ENCODE peak calls at places on chromosomes 3 and 15, in nine cellular contexts. X is epithelial cell of prostate, Z is HTR-8/SVneo, M is M059J, G is hypothalamus, I is DMS 273 treated with DMSO at 0.1 percent for 48 hours, E is NCI-H748 treated with DMSO at 0.1 percent for 48 hours, J is EL, N is cardiac septum. P is an unnamed sample.

GRCh38 chr3:99332726-99333125 is 305.7 kb upstream of the COL8A1 start:
- DNase-seq in X (no peak), Z (no peak), M (peak), G (no peak), I (no peak), E (no peak), J (peak), N (no peak), P (no peak)

GRCh38 chr3:147654827-147655226 is 245.7 kb downstream of the ZIC1 start:
- DNase-seq in X (no peak), Z (no peak), M (peak), G (no peak), I (no peak), E (no peak), J (peak), N (no peak), P (no peak)

GRCh38 chr15:94610069-94610863 is 378.9 kb downstream of the MCTP2 start:
- DNase-seq in X (no peak), Z (no peak), M (no peak), G (no peak), I (no peak), E (no peak), J (no peak), N (no peak), P (no peak)

GRCh38 chr3:167872941-167873340 is 137.4 kb downstream of the SERPINI1 start:
- DNase-seq in X (no peak), Z (no peak), M (no peak), G (no peak), I (no peak), E (no peak), J (no peak), N (no peak), P (no peak)

GRCh38 chr3:60177726-60178125 is 1073.5 kb downstream of the FHIT start:
- DNase-seq in X (no peak), Z (no peak), M (no peak), G (no peak), I (no peak), E (no peak), J (no peak), N (no peak), P (no peak)

GRCh38 chr3:113231391-113231790 is 20.0 kb downstream of the BOC start:
- DNase-seq in X (peak), Z (no peak), M (peak), G (no peak), I (no peak), E (no peak), J (peak), N (no peak), P (no peak)

GRCh38 chr3:126925411-126926171 is 57.3 kb upstream of the PLXNA1 start:
- DNase-seq in X (no peak), Z (no peak), M (no peak), G (no peak), I (no peak), E (no peak), J (no peak), N (no peak), P (no peak)

GRCh38 chr15:69289312-69290146 is 9.2 kb upstream of the PAQR5 start:
- DNase-seq in X (no peak), Z (no peak), M (no peak), G (no peak), I (no peak), E (no peak), J (no peak), N (no peak), P (no peak)

GRCh38 chr3:124132813-124133212 is 140.9 kb upstream of the ROPN1 start:
- DNase-seq in X (no peak), Z (no peak), M (no peak), G (no peak), I (no peak), E (no peak), J (no peak), N (no peak), P (no peak)

GRCh38 chr3:63086190-63086589 is 191.9 kb upstream of the SYNPR start:
- DNase-seq in X (no peak), Z (no peak), M (no peak), G (no peak), I (no peak), E (no peak), J (no peak), N (no peak), P (no peak)

GRCh38 chr3:76203578-76203977 is 418.2 kb upstream of the ZNF717 start:
- DNase-seq in X (no peak), Z (peak), M (peak), G (no peak), I (no peak), E (no peak), J (no peak), N (no peak), P (no peak)

GRCh38 chr15:47870956-47871625 is 153.8 kb downstream of the SEMA6D start:
- DNase-seq in X (no peak), Z (peak), M (peak), G (no peak), I (peak), E (no peak), J (peak), N (no peak), P (no peak)

GRCh38 chr3:148546959-148547358 is 150.7 kb upstream of the AGTR1 start:
- DNase-seq in X (no peak), Z (no peak), M (no peak), G (no peak), I (no peak), E (no peak), J (no peak), N (no peak), P (no peak)

GRCh38 chr3:37210230-37210629 is 35.8 kb upstream of the LRRFIP2 start:
- DNase-seq in X (no peak), Z (no peak), M (no peak), G (no peak), I (no peak), E (no peak), J (peak), N (no peak), P (no peak)

GRCh38 chr3:76941376-76941775 is 98.5 kb upstream of the ROBO2 start:
- DNase-seq in X (no peak), Z (no peak), M (no peak), G (no peak), I (no peak), E (no peak), J (no peak), N (no peak), P (no peak)

GRCh38 chr3:196624907-196625306 is 14.6 kb upstream of the NRROS start:
- DNase-seq in X (no peak), Z (no peak), M (no peak), G (no peak), I (no peak), E (no peak), J (no peak), N (no peak), P (no peak)

GRCh38 chr3:57464801-57465200 is 79.3 kb downstream of the DNAH12 start:
- DNase-seq in X (no peak), Z (peak), M (peak), G (no peak), I (no peak), E (no peak), J (no peak), N (no peak), P (no peak)

GRCh38 chr15:57743424-57743823 is 36.9 kb downstream of the POLR2M start:
- DNase-seq in X (no peak), Z (no peak), M (peak), G (no peak), I (no peak), E (no peak), J (peak), N (no peak), P (no peak)

GRCh38 chr15:72201346-72202029 is 3.9 kb upstream of the GRAMD2A start:
- DNase-seq in X (no peak), Z (no peak), M (no peak), G (no peak), I (no peak), E (no peak), J (no peak), N (no peak), P (no peak)

GRCh38 chr3:126553284-126553811 is 5.4 kb downstream of the C3orf22 start:
- DNase-seq in X (no peak), Z (no peak), M (no peak), G (no peak), I (no peak), E (no peak), J (no peak), N (no peak), P (no peak)

GRCh38 chr15:91422704-91423254 is 322.7 kb downstream of the SV2B start:
- DNase-seq in X (no peak), Z (no peak), M (no peak), G (no peak), I (no peak), E (no peak), J (no peak), N (no peak), P (no peak)

GRCh38 chr15:78149805-78150751 is 916 bp downstream of the IDH3A start:
- DNase-seq in X (no peak), Z (no peak), M (peak), G (no peak), I (no peak), E (peak), J (peak), N (no peak), P (no peak)

GRCh38 chr15:49103676-49104075 is 51.7 kb downstream of the COPS2 start:
- DNase-seq in X (no peak), Z (no peak), M (no peak), G (no peak), I (no peak), E (no peak), J (no peak), N (no peak), P (no peak)

GRCh38 chr3:129343643-129344360 is 65.1 kb downstream of the HMCES start:
- DNase-seq in X (no peak), Z (no peak), M (peak), G (no peak), I (no peak), E (no peak), J (peak), N (no peak), P (peak)

GRCh38 chr15:32698773-32699390 is 18.9 kb upstream of the GREM1 start:
- DNase-seq in X (no peak), Z (no peak), M (peak), G (no peak), I (no peak), E (no peak), J (no peak), N (no peak), P (no peak)

GRCh38 chr15:101318147-101318809 is 23.2 kb upstream of the SNRPA1 start:
- DNase-seq in X (peak), Z (no peak), M (no peak), G (no peak), I (no peak), E (no peak), J (no peak), N (no peak), P (no peak)

GRCh38 chr3:123444023-123444422 is 4.9 kb downstream of the ADCY5 start:
- DNase-seq in X (no peak), Z (no peak), M (peak), G (no peak), I (no peak), E (peak), J (no peak), N (no peak), P (no peak)

GRCh38 chr15:59662260-59662659 is 4.9 kb upstream of the GTF2A2 start:
- DNase-seq in X (no peak), Z (no peak), M (no peak), G (no peak), I (no peak), E (no peak), J (no peak), N (no peak), P (no peak)

GRCh38 chr3:128698211-128699011 is 27.6 kb upstream of the RAB7A start:
- DNase-seq in X (no peak), Z (no peak), M (peak), G (no peak), I (no peak), E (no peak), J (peak), N (peak), P (peak)

GRCh38 chr15:75532413-75533250 is 46.5 kb downstream of the PTPN9 start:
- DNase-seq in X (no peak), Z (peak), M (peak), G (no peak), I (no peak), E (no peak), J (peak), N (no peak), P (peak)

GRCh38 chr3:10758304-10759037 is 57.6 kb upstream of the SLC6A11 start:
- DNase-seq in X (peak), Z (peak), M (peak), G (no peak), I (peak), E (peak), J (peak), N (no peak), P (peak)

GRCh38 chr3:112739252-112739945 is 98.5 kb upstream of the CCDC80 start:
- DNase-seq in X (no peak), Z (no peak), M (peak), G (no peak), I (no peak), E (no peak), J (peak), N (no peak), P (no peak)

P was measured in neuronal stem cell.